ENCODE peak calls at places on chromosomes 4 and X, in ten cellular contexts. One of them, this sample, is unnamed.

GRCh38 chr4:141636771-141637460 is 533 bp downstream of the IL15 start:
- DNase-seq in CD4-positive, alpha-beta T cell: peak
- DNase-seq in tibial artery: peak
- DNase-seq in dorsolateral prefrontal cortex: no peak
- DNase-seq in fibroblast of lung: peak
- DNase-seq in BJ: no peak
- DNase-seq in CD8-positive, alpha-beta T cell: no peak
- DNase-seq in GM12865: peak
- DNase-seq in fibroblast of pulmonary artery: peak
- DNase-seq in IMR-90: peak
- DNase-seq in this sample: peak

GRCh38 chr4:87849612-87850011 is 16.8 kb downstream of the MEPE start:
- DNase-seq in CD4-positive, alpha-beta T cell: no peak
- DNase-seq in tibial artery: no peak
- DNase-seq in dorsolateral prefrontal cortex: no peak
- DNase-seq in fibroblast of lung: peak
- DNase-seq in BJ: no peak
- DNase-seq in CD8-positive, alpha-beta T cell: no peak
- DNase-seq in GM12865: no peak
- DNase-seq in fibroblast of pulmonary artery: peak
- DNase-seq in IMR-90: peak
- DNase-seq in this sample: no peak

GRCh38 chr4:86531440-86531839 is 62.7 kb upstream of the PTPN13 start:
- DNase-seq in CD4-positive, alpha-beta T cell: no peak
- DNase-seq in tibial artery: no peak
- DNase-seq in dorsolateral prefrontal cortex: no peak
- DNase-seq in fibroblast of lung: no peak
- DNase-seq in BJ: no peak
- DNase-seq in CD8-positive, alpha-beta T cell: no peak
- DNase-seq in GM12865: no peak
- DNase-seq in fibroblast of pulmonary artery: no peak
- DNase-seq in IMR-90: no peak
- DNase-seq in this sample: no peak

GRCh38 chr4:2254665-2255500 is 7.0 kb downstream of the MXD4 start:
- DNase-seq in CD4-positive, alpha-beta T cell: no peak
- DNase-seq in tibial artery: peak
- DNase-seq in dorsolateral prefrontal cortex: no peak
- DNase-seq in fibroblast of lung: no peak
- DNase-seq in BJ: no peak
- DNase-seq in CD8-positive, alpha-beta T cell: no peak
- DNase-seq in GM12865: no peak
- DNase-seq in fibroblast of pulmonary artery: no peak
- DNase-seq in IMR-90: no peak
- DNase-seq in this sample: no peak

GRCh38 chr4:53541577-53542206 is 49.6 kb downstream of the LNX1 start:
- DNase-seq in CD4-positive, alpha-beta T cell: no peak
- DNase-seq in tibial artery: no peak
- DNase-seq in dorsolateral prefrontal cortex: no peak
- DNase-seq in fibroblast of lung: peak
- DNase-seq in BJ: peak
- DNase-seq in CD8-positive, alpha-beta T cell: no peak
- DNase-seq in GM12865: no peak
- DNase-seq in fibroblast of pulmonary artery: peak
- DNase-seq in IMR-90: peak
- DNase-seq in this sample: no peak

GRCh38 chr4:1612278-1613098 is 71.6 kb downstream of the FAM53A start:
- DNase-seq in CD4-positive, alpha-beta T cell: no peak
- DNase-seq in tibial artery: no peak
- DNase-seq in dorsolateral prefrontal cortex: no peak
- DNase-seq in fibroblast of lung: no peak
- DNase-seq in BJ: no peak
- DNase-seq in CD8-positive, alpha-beta T cell: no peak
- DNase-seq in GM12865: no peak
- DNase-seq in fibroblast of pulmonary artery: no peak
- DNase-seq in IMR-90: no peak
- DNase-seq in this sample: no peak

GRCh38 chr4:110160616-110161015 is 37.8 kb downstream of the ELOVL6 start:
- DNase-seq in CD4-positive, alpha-beta T cell: no peak
- DNase-seq in tibial artery: no peak
- DNase-seq in dorsolateral prefrontal cortex: no peak
- DNase-seq in fibroblast of lung: no peak
- DNase-seq in BJ: no peak
- DNase-seq in CD8-positive, alpha-beta T cell: no peak
- DNase-seq in GM12865: no peak
- DNase-seq in fibroblast of pulmonary artery: no peak
- DNase-seq in IMR-90: no peak
- DNase-seq in this sample: no peak

GRCh38 chr4:7761720-7762119 is 177.9 kb downstream of the AFAP1 start:
- DNase-seq in CD4-positive, alpha-beta T cell: peak
- DNase-seq in tibial artery: peak
- DNase-seq in dorsolateral prefrontal cortex: peak
- DNase-seq in fibroblast of lung: peak
- DNase-seq in BJ: no peak
- DNase-seq in CD8-positive, alpha-beta T cell: peak
- DNase-seq in GM12865: peak
- DNase-seq in fibroblast of pulmonary artery: peak
- DNase-seq in IMR-90: peak
- DNase-seq in this sample: peak

GRCh38 chrX:46333550-46333949 is 211.7 kb downstream of the ZNF674 start:
- DNase-seq in CD4-positive, alpha-beta T cell: no peak
- DNase-seq in tibial artery: no peak
- DNase-seq in dorsolateral prefrontal cortex: no peak
- DNase-seq in fibroblast of lung: no peak
- DNase-seq in BJ: no peak
- DNase-seq in CD8-positive, alpha-beta T cell: no peak
- DNase-seq in GM12865: no peak
- DNase-seq in fibroblast of pulmonary artery: no peak
- DNase-seq in IMR-90: no peak
- DNase-seq in this sample: no peak

GRCh38 chr4:70559924-70560323 is 32.1 kb upstream of the AMBN start:
- DNase-seq in CD4-positive, alpha-beta T cell: no peak
- DNase-seq in tibial artery: no peak
- DNase-seq in dorsolateral prefrontal cortex: no peak
- DNase-seq in fibroblast of lung: peak
- DNase-seq in BJ: no peak
- DNase-seq in CD8-positive, alpha-beta T cell: no peak
- DNase-seq in GM12865: no peak
- DNase-seq in fibroblast of pulmonary artery: peak
- DNase-seq in IMR-90: no peak
- DNase-seq in this sample: no peak

GRCh38 chrX:140053841-140054240 is 88.5 kb upstream of the CXorf66 start:
- DNase-seq in CD4-positive, alpha-beta T cell: no peak
- DNase-seq in tibial artery: no peak
- DNase-seq in dorsolateral prefrontal cortex: no peak
- DNase-seq in fibroblast of lung: no peak
- DNase-seq in BJ: no peak
- DNase-seq in CD8-positive, alpha-beta T cell: no peak
- DNase-seq in GM12865: no peak
- DNase-seq in fibroblast of pulmonary artery: no peak
- DNase-seq in IMR-90: no peak
- DNase-seq in this sample: no peak

GRCh38 chrX:140050906-140051305 is 85.6 kb upstream of the CXorf66 start:
- DNase-seq in CD4-positive, alpha-beta T cell: no peak
- DNase-seq in tibial artery: no peak
- DNase-seq in dorsolateral prefrontal cortex: no peak
- DNase-seq in fibroblast of lung: peak
- DNase-seq in BJ: no peak
- DNase-seq in CD8-positive, alpha-beta T cell: no peak
- DNase-seq in GM12865: no peak
- DNase-seq in fibroblast of pulmonary artery: peak
- DNase-seq in IMR-90: peak
- DNase-seq in this sample: no peak
- TF ChIP-seq CTCF in CD4-positive, alpha-beta T cell: no peak
- TF ChIP-seq CTCF in tibial artery: no peak
- TF ChIP-seq CTCF in dorsolateral prefrontal cortex: peak
- TF ChIP-seq CTCF in fibroblast of lung: peak
- TF ChIP-seq CTCF in BJ: peak
- TF ChIP-seq CTCF in CD8-positive, alpha-beta T cell: no peak
- TF ChIP-seq CTCF in GM12865: peak
- TF ChIP-seq CTCF in fibroblast of pulmonary artery: peak
- TF ChIP-seq CTCF in IMR-90: peak
- TF ChIP-seq CTCF in this sample: peak

DNA sequence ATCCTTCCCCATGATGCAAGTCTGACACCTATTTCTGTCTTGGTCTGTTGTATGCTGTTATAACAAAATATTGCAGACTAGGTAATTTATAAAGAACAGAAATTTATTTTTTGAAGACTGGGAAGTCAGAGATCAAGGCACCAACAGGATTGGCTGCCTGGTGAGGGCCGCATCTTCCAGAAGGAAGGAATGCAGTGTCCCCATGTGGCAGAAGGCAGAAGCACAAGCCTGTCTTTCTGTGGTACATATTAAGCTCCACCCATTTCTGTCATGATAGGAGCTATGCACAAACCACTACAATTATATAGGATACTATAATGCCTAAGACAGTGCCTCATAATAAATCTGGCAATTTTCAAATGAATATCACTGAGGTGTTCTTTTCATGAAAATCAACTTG is 502.3 kb upstream of the DIAPH2 start:
- DNase-seq in CD4-positive, alpha-beta T cell: no peak
- DNase-seq in tibial artery: no peak
- DNase-seq in dorsolateral prefrontal cortex: no peak
- DNase-seq in fibroblast of lung: peak
- DNase-seq in BJ: no peak
- DNase-seq in CD8-positive, alpha-beta T cell: no peak
- DNase-seq in GM12865: peak
- DNase-seq in fibroblast of pulmonary artery: peak
- DNase-seq in IMR-90: peak
- DNase-seq in this sample: no peak
- TF ChIP-seq CTCF in CD4-positive, alpha-beta T cell: no peak
- TF ChIP-seq CTCF in tibial artery: peak
- TF ChIP-seq CTCF in dorsolateral prefrontal cortex: no peak
- TF ChIP-seq CTCF in fibroblast of lung: peak
- TF ChIP-seq CTCF in BJ: peak
- TF ChIP-seq CTCF in CD8-positive, alpha-beta T cell: no peak
- TF ChIP-seq CTCF in GM12865: peak
- TF ChIP-seq CTCF in fibroblast of pulmonary artery: peak
- TF ChIP-seq CTCF in IMR-90: peak
- TF ChIP-seq CTCF in this sample: peak

GRCh38 chr4:338759-339097 is 1.1 kb downstream of the ZNF141 start:
- DNase-seq in CD4-positive, alpha-beta T cell: no peak
- DNase-seq in tibial artery: no peak
- DNase-seq in dorsolateral prefrontal cortex: no peak
- DNase-seq in fibroblast of lung: no peak
- DNase-seq in BJ: no peak
- DNase-seq in CD8-positive, alpha-beta T cell: no peak
- DNase-seq in GM12865: peak
- DNase-seq in fibroblast of pulmonary artery: no peak
- DNase-seq in IMR-90: no peak
- DNase-seq in this sample: no peak

GRCh38 chr4:337932-338758 is 531 bp downstream of the ZNF141 start:
- DNase-seq in CD4-positive, alpha-beta T cell: peak
- DNase-seq in tibial artery: no peak
- DNase-seq in dorsolateral prefrontal cortex: peak
- DNase-seq in fibroblast of lung: peak
- DNase-seq in BJ: no peak
- DNase-seq in CD8-positive, alpha-beta T cell: peak
- DNase-seq in GM12865: peak
- DNase-seq in fibroblast of pulmonary artery: peak
- DNase-seq in IMR-90: peak
- DNase-seq in this sample: peak

GRCh38 chr4:337143-337931 is at the start of gene ZNF141:
- DNase-seq in CD4-positive, alpha-beta T cell: peak
- DNase-seq in tibial artery: peak
- DNase-seq in dorsolateral prefrontal cortex: peak
- DNase-seq in fibroblast of lung: peak
- DNase-seq in BJ: peak
- DNase-seq in CD8-positive, alpha-beta T cell: peak
- DNase-seq in GM12865: peak
- DNase-seq in fibroblast of pulmonary artery: peak
- DNase-seq in IMR-90: peak
- DNase-seq in this sample: peak

GRCh38 chr4:336893-337142 is 796 bp upstream of the ZNF141 start:
- DNase-seq in CD4-positive, alpha-beta T cell: no peak
- DNase-seq in tibial artery: no peak
- DNase-seq in dorsolateral prefrontal cortex: no peak
- DNase-seq in fibroblast of lung: no peak
- DNase-seq in BJ: no peak
- DNase-seq in CD8-positive, alpha-beta T cell: no peak
- DNase-seq in GM12865: no peak
- DNase-seq in fibroblast of pulmonary artery: no peak
- DNase-seq in IMR-90: no peak
- DNase-seq in this sample: no peak

GRCh38 chr4:340011-340410 is 2.4 kb downstream of the ZNF141 start:
- DNase-seq in CD4-positive, alpha-beta T cell: no peak
- DNase-seq in tibial artery: no peak
- DNase-seq in dorsolateral prefrontal cortex: no peak
- DNase-seq in fibroblast of lung: no peak
- DNase-seq in BJ: no peak
- DNase-seq in CD8-positive, alpha-beta T cell: no peak
- DNase-seq in GM12865: no peak
- DNase-seq in fibroblast of pulmonary artery: no peak
- DNase-seq in IMR-90: no peak
- DNase-seq in this sample: no peak
- TF ChIP-seq CTCF in CD4-positive, alpha-beta T cell: no peak
- TF ChIP-seq CTCF in tibial artery: no peak
- TF ChIP-seq CTCF in dorsolateral prefrontal cortex: peak
- TF ChIP-seq CTCF in fibroblast of lung: peak
- TF ChIP-seq CTCF in BJ: peak
- TF ChIP-seq CTCF in CD8-positive, alpha-beta T cell: no peak
- TF ChIP-seq CTCF in GM12865: no peak
- TF ChIP-seq CTCF in fibroblast of pulmonary artery: peak
- TF ChIP-seq CTCF in IMR-90: no peak
- TF ChIP-seq CTCF in this sample: peak

GRCh38 chrX:37904833-37905232 is 57.5 kb upstream of the DYNLT3 start:
- DNase-seq in CD4-positive, alpha-beta T cell: no peak
- DNase-seq in tibial artery: no peak
- DNase-seq in dorsolateral prefrontal cortex: no peak
- DNase-seq in fibroblast of lung: no peak
- DNase-seq in BJ: no peak
- DNase-seq in CD8-positive, alpha-beta T cell: no peak
- DNase-seq in GM12865: no peak
- DNase-seq in fibroblast of pulmonary artery: no peak
- DNase-seq in IMR-90: no peak
- DNase-seq in this sample: no peak

GRCh38 chrX:37906357-37906756 is 59.0 kb upstream of the DYNLT3 start:
- DNase-seq in CD4-positive, alpha-beta T cell: no peak
- DNase-seq in tibial artery: no peak
- DNase-seq in dorsolateral prefrontal cortex: no peak
- DNase-seq in fibroblast of lung: no peak
- DNase-seq in BJ: no peak
- DNase-seq in CD8-positive, alpha-beta T cell: no peak
- DNase-seq in GM12865: no peak
- DNase-seq in fibroblast of pulmonary artery: no peak
- DNase-seq in IMR-90: no peak
- DNase-seq in this sample: no peak

GRCh38 chrX:37910186-37910585 is 62.8 kb upstream of the DYNLT3 start:
- DNase-seq in CD4-positive, alpha-beta T cell: no peak
- DNase-seq in tibial artery: no peak
- DNase-seq in dorsolateral prefrontal cortex: no peak
- DNase-seq in fibroblast of lung: no peak
- DNase-seq in BJ: no peak
- DNase-seq in CD8-positive, alpha-beta T cell: no peak
- DNase-seq in GM12865: no peak
- DNase-seq in fibroblast of pulmonary artery: no peak
- DNase-seq in IMR-90: no peak
- DNase-seq in this sample: no peak

GRCh38 chrX:37905436-37906147 is 58.2 kb upstream of the DYNLT3 start:
- DNase-seq in CD4-positive, alpha-beta T cell: peak
- DNase-seq in tibial artery: no peak
- DNase-seq in dorsolateral prefrontal cortex: no peak
- DNase-seq in fibroblast of lung: peak
- DNase-seq in BJ: no peak
- DNase-seq in CD8-positive, alpha-beta T cell: no peak
- DNase-seq in GM12865: no peak
- DNase-seq in fibroblast of pulmonary artery: peak
- DNase-seq in IMR-90: peak
- DNase-seq in this sample: peak
- TF ChIP-seq CTCF in CD4-positive, alpha-beta T cell: no peak
- TF ChIP-seq CTCF in tibial artery: no peak
- TF ChIP-seq CTCF in dorsolateral prefrontal cortex: no peak
- TF ChIP-seq CTCF in fibroblast of lung: peak
- TF ChIP-seq CTCF in BJ: peak
- TF ChIP-seq CTCF in CD8-positive, alpha-beta T cell: no peak
- TF ChIP-seq CTCF in GM12865: no peak
- TF ChIP-seq CTCF in fibroblast of pulmonary artery: no peak
- TF ChIP-seq CTCF in IMR-90: peak
- TF ChIP-seq CTCF in this sample: peak

This sample was measured in progenitor cell of endocrine pancreas.